ENCODE peak calls at places on chromosome 7, in five cellular contexts. S, F, C, D and Q are unnamed samples.

GRCh38 chr7:111697771-111698170 is 135.5 kb upstream of the IMMP2L start:
- DNase-seq in S (no peak), F (no peak), C (no peak), D (no peak), Q (no peak)

GRCh38 chr7:93945756-93946540 is 24.4 kb downstream of the GNG11 start:
- DNase-seq in S (no peak), F (no peak), C (no peak), D (no peak), Q (no peak)

GRCh38 chr7:94307399-94308048 is 87.2 kb upstream of the COL1A2 start:
- DNase-seq in S (no peak), F (no peak), C (no peak), D (no peak), Q (no peak)

GRCh38 chr7:110677405-110677804 is 413.5 kb upstream of the LRRN3 start:
- DNase-seq in S (no peak), F (no peak), C (no peak), D (no peak), Q (no peak)

GRCh38 chr7:731440-732085 is 4.5 kb upstream of the PRKAR1B start:
- DNase-seq in S (no peak), F (no peak), C (no peak), D (no peak), Q (no peak)

GRCh38 chr7:91046322-91047088 is 217.7 kb upstream of the FZD1 start:
- DNase-seq in S (no peak), F (no peak), C (no peak), D (no peak), Q (no peak)

GRCh38 chr7:86469680-86470295 is 173.9 kb upstream of the GRM3 start:
- DNase-seq in S (peak), F (no peak), C (peak), D (peak), Q (peak)

GRCh38 chr7:25168145-25168544 is 43.1 kb upstream of the CYCS start:
- DNase-seq in S (no peak), F (no peak), C (no peak), D (no peak), Q (no peak)

GRCh38 chr7:80869385-80869784 is 49.5 kb downstream of the SEMA3C start:
- DNase-seq in S (no peak), F (no peak), C (no peak), D (no peak), Q (no peak)

GRCh38 chr7:108197371-108198091 is 67.4 kb upstream of the LAMB4 start:
- DNase-seq in S (no peak), F (no peak), C (no peak), D (no peak), Q (no peak)

GRCh38 chr7:28347462-28347861 is 64.9 kb upstream of the CREB5 start:
- DNase-seq in S (no peak), F (no peak), C (no peak), D (no peak), Q (no peak)

GRCh38 chr7:73451780-73452398 is 18.3 kb downstream of the FZD9 start:
- DNase-seq in S (peak), F (no peak), C (peak), D (peak), Q (no peak)

GRCh38 chr7:65731562-65732035 is 141.3 kb upstream of the VKORC1L1 start:
- DNase-seq in S (no peak), F (no peak), C (no peak), D (peak), Q (no peak)

GRCh38 chr7:88344956-88345832 is 38.5 kb upstream of the STEAP4 start:
- DNase-seq in S (peak), F (no peak), C (no peak), D (peak), Q (no peak)

GRCh38 chr7:139886206-139886605 is 57.1 kb downstream of the TBXAS1 start:
- DNase-seq in S (no peak), F (no peak), C (no peak), D (no peak), Q (no peak)